ENCODE peak calls at places on chromosomes 12 and 14, in five cellular contexts. F is MM.1S, U is GM23338, E is astrocyte, J is GM12878. S is an unnamed sample. For H4K20me1, the result is how much of the 10 kb centered on the place peaks cover.

GRCh38 chr14:69483765-69484443 is 624 bp upstream of the PLEKHD1 start:
- DNase-seq in F (no peak), U (peak), E (peak), J (no peak), S (peak)

GRCh38 chr14:102849522-102850379 is 72.5 kb downstream of the TRAF3 start:
- DNase-seq in F (no peak), U (no peak), E (peak), J (no peak), S (peak)

GRCh38 chr12:89245090-89245489 is 107.2 kb downstream of the DUSP6 start:
- DNase-seq in F (peak), U (peak), E (peak), J (no peak), S (peak)

GRCh38 chr14:58783801-58784511 is 146.2 kb downstream of the DACT1 start:
- DNase-seq in F (no peak), U (no peak), E (peak), J (no peak), S (peak)

GRCh38 chr14:103164006-103164405 is 40.7 kb downstream of the TNFAIP2 start:
- DNase-seq in F (no peak), U (no peak), E (no peak), J (no peak), S (no peak)

GRCh38 chr14:76918751-76919421 is 92.7 kb downstream of the LRRC74A start:
- DNase-seq in F (no peak), U (peak), E (peak), J (no peak), S (peak)

GRCh38 chr12:13727707-13728147 is 253.7 kb downstream of the GRIN2B start:
- DNase-seq in F (no peak), U (no peak), E (peak), J (no peak), S (peak)

GRCh38 chr12:113116875-113117274 is 18.7 kb downstream of the RASAL1 start:
- DNase-seq in F (no peak), U (no peak), E (no peak), J (no peak), S (no peak)

GRCh38 chr12:3085341-3086125 is 8.4 kb downstream of the TSPAN9 start:
- DNase-seq in F (no peak), U (no peak), E (no peak), J (no peak), S (no peak)

GRCh38 chr12:57516617-57517153 is 3.6 kb downstream of the DDIT3 start:
- DNase-seq in F (no peak), U (no peak), E (no peak), J (no peak), S (no peak)
- H4K20me1 ChIP-seq in F (under half), U (under half), E (half or more), J (under half), S (under half)

DNA sequence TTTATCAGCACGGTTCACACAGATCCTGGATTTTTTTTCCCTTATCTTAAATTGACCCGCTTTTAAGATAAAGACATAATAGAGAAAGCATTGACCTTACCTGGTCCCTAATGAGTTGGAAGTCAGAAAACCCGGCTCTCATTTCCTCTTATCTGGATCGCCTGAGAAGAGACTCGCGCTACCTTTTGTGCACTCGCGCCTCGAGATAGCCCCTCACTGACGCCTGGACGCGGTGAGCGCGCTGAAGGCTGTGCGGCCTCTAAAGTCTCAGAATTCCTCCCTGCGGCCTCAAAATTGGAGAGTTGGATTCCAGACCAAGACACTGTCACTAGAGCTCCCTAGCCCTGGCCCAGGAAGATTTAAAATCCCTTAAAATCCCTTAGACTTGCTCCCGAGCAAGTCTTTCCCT is 7.0 kb downstream of the NKX2-1 start:
- DNase-seq in F (no peak), U (peak), E (no peak), J (no peak), S (no peak)
- TF ChIP-seq EZH2 in F (no peak), U (peak), E (no peak), J (no peak), S (no peak)

DNA sequence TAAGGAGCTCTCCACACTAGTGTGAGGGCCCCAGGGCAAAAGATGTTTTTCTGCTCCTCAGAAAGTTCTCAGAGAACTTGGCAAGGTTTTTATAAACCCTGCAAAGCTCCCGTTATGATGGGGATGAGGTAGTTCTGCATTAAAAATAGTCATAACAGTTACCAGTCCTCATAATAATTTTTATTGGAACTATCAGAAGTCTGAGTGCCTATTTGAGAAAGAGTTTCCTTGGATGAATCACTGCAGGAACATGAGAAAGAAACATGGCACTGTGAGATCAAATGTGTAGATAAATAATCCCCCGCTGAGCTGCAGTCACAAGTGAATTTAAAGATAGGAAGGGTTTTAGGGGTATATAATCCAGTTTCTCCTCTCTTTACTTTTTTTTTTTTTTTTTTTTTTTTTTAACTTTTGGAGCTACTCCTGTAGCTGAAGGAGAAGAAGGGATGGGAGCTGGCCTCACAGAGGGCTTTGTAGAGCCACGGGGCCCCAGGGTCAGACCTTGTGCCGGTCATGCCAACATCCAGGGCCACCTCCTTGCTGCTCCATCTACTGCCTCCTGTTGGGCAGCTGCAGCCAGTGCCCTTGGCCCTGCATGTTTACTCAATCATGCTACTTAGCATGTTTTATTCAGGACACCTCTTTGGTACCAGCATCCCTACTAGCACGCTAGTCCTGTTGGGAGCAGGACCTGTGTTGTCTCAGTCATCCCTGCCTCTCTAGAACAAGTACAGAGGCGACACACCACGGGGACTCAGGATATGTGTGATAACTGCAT is 39.5 kb downstream of the EVL start:
- DNase-seq in F (no peak), U (peak), E (peak), J (no peak), S (peak)
- H4K20me1 ChIP-seq in F (under half), U (under half), E (half or more), J (under half), S (under half)

GRCh38 chr12:53985900-53986685 is 1.1 kb downstream of the HOXC10 start:
- DNase-seq in F (no peak), U (peak), E (no peak), J (no peak), S (no peak)
- TF ChIP-seq EZH2 in F (no peak), U (peak), E (peak), J (no peak), S (peak)

S was measured in fibroblast of lung.